ENCODE peak calls at places on chromosomes 1 and 21, in five cellular contexts. A, R, H, N and S are unnamed samples.

GRCh38 chr1:234647758-234648157 is 37.8 kb upstream of the IRF2BP2 start:
- DNase-seq in A (no peak), R (no peak), H (no peak), N (no peak), S (no peak)

GRCh38 chr1:234600418-234601216 is 9.4 kb downstream of the IRF2BP2 start:
- DNase-seq in A (peak; percentile 52), R (peak; percentile 64), H (no peak), N (peak; percentile 98), S (no peak)

GRCh38 chr21:45592208-45592619 is 50.0 kb upstream of the SLC19A1 start:
- DNase-seq in A (no peak), R (peak; percentile 80), H (peak; percentile 73), N (no peak), S (no peak)

GRCh38 chr1:97986041-97987005 is 65.5 kb upstream of the DPYD start:
- DNase-seq in A (no peak), R (no peak), H (no peak), N (no peak), S (no peak)

GRCh38 chr1:2859881-2860430 is 58.5 kb upstream of the TTC34 start:
- DNase-seq in A (no peak), R (no peak), H (no peak), N (no peak), S (no peak)

GRCh38 chr1:246537887-246538286 is 28.2 kb downstream of the TFB2M start:
- DNase-seq in A (no peak), R (no peak), H (no peak), N (no peak), S (no peak)

GRCh38 chr1:157157481-157158190 is 19.4 kb upstream of the ETV3 start:
- DNase-seq in A (no peak), R (no peak), H (no peak), N (no peak), S (no peak)

GRCh38 chr1:234601217-234602017 is 8.6 kb downstream of the IRF2BP2 start:
- DNase-seq in A (peak; percentile 51), R (peak; percentile 88), H (no peak), N (peak; percentile 64), S (no peak)

GRCh38 chr1:235018161-235018560 is 110.5 kb downstream of the TOMM20 start:
- DNase-seq in A (no peak), R (no peak), H (no peak), N (peak; percentile 59), S (no peak)

GRCh38 chr21:45580181-45580575 is 37.9 kb upstream of the SLC19A1 start:
- DNase-seq in A (no peak), R (no peak), H (no peak), N (no peak), S (no peak)

GRCh38 chr21:16568661-16569060 is 838.9 kb downstream of the USP25 start:
- DNase-seq in A (no peak), R (no peak), H (no peak), N (no peak), S (no peak)

GRCh38 chr21:16563111-16563510 is 833.3 kb downstream of the USP25 start:
- DNase-seq in A (no peak), R (no peak), H (no peak), N (no peak), S (no peak)

GRCh38 chr21:16569679-16570078 is 839.9 kb downstream of the USP25 start:
- DNase-seq in A (no peak), R (no peak), H (no peak), N (no peak), S (no peak)

DNA sequence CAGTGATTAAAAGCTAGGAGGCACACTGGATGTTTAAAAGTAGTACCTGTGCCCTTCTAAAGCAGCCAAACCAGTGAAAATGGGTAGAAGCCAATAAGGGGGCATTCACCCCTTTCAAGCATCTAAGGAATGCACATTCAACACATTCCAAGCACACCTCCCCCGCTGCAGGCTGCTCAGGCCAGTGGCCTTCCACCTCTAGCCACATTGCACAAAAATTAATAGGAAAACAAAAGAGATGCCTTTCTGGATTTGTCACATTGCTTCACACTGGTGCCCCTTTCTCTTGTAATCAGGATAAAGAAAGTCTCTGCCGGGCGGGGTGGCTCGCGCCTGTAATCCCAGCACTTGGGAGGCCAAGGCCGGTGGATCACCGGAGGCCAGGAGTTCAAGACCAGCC is 834.0 kb downstream of the USP25 start:
- DNase-seq in A (no peak), R (no peak), H (no peak), N (peak; percentile 51), S (no peak)
- TF ChIP-seq FOXM1 in A (no peak), R (no peak), H (no peak), N (no peak), S (no peak)

GRCh38 chr1:245046764-245047163 is 108.0 kb upstream of the KIF26B start:
- DNase-seq in A (no peak), R (no peak), H (no peak), N (no peak), S (no peak)

GRCh38 chr1:245043617-245043952 is 111.2 kb upstream of the KIF26B start:
- DNase-seq in A (no peak), R (no peak), H (no peak), N (no peak), S (no peak)

GRCh38 chr1:245041058-245041698 is 113.6 kb upstream of the KIF26B start:
- DNase-seq in A (peak; percentile 23), R (peak; percentile 22), H (no peak), N (no peak), S (no peak)

GRCh38 chr1:245046310-245046709 is 108.5 kb upstream of the KIF26B start:
- DNase-seq in A (no peak), R (no peak), H (no peak), N (no peak), S (no peak)

DNA sequence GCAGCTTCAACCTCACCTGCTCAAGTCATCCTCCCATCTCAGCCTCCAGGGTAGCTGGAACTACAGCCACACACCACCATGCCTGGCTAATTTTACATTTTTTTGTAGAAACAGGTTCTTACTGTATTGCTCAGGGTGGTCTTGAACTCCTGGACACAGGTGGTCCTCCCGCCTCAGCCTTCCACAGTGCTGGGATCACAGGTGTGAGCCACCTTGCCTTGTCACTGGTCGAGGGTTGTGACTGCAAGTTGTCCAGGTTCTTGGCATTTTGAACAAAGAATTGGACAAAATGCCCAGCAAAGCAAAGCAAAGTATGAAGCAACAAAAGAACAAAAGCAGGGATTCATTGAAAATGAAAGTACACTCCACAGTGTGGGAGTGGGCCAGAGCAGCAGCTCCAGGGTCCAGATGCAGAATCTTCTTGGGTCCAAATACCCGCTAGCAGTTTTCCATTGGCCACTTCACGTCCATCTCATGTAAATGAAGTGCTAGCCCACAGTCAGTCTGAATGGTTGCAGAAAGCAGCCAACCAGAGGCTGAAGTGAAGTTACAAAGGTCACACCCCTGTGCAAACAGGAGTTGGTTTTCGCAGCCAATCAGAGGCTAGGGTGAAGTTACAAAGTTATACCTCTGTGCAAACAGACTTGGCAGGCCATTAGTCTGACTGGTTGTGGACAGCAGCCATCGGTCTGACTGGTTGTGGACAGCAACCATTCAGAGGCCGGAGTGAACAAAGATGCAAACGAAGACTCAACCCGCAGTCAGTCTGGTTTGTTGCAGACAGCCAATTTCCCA is 109.5 kb upstream of the KIF26B start:
- DNase-seq in A (no peak), R (peak; percentile 35), H (no peak), N (peak; percentile 98), S (no peak)
- TF ChIP-seq FOXM1 in A (no peak), R (no peak), H (no peak), N (no peak), S (no peak)

GRCh38 chr21:33976980-33977720 is 61.5 kb upstream of the ATP5PO start:
- DNase-seq in A (no peak), R (no peak), H (no peak), N (peak; percentile 8), S (no peak)

GRCh38 chr21:33977721-33978369 is 62.2 kb upstream of the ATP5PO start:
- DNase-seq in A (no peak), R (no peak), H (no peak), N (no peak), S (no peak)

GRCh38 chr21:33976082-33976979 is 60.7 kb upstream of the ATP5PO start:
- DNase-seq in A (no peak), R (peak; percentile 87), H (peak; percentile 90), N (peak; percentile 65), S (no peak)

GRCh38 chr21:33974513-33975468 is 59.2 kb upstream of the ATP5PO start:
- DNase-seq in A (no peak), R (no peak), H (no peak), N (no peak), S (no peak)

DNA sequence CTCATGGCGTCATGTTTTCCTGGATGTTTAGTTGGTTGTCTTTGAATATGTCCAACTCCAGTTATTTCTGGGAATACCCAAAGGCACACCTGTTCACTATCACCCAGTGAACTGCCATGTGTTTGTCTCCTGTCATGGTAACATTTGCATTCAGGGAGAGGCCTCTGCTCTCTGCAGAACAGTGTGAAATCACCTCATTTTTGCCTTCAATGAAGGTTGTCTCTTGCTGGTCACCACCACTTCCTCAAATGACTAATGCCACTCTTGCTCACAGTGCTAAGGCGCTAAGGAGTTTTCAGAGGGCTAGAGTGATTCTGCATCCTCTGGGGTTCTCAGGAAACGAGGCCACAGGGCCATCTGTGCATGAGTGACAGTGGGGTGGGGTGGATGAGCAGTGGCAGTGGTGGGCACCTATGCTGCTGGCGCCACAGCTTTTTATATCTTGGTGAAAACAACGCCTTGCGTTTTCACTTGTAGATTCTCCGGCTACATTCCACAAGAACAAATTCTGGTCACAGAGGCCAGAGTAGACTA is 60.0 kb upstream of the ATP5PO start:
- DNase-seq in A (no peak), R (peak; percentile 71), H (peak; percentile 98), N (no peak), S (no peak)
- TF ChIP-seq FOXM1 in A (no peak), R (no peak), H (peak; percentile 64), N (no peak), S (no peak)

GRCh38 chr1:62425041-62425440 is 11.8 kb upstream of the USP1 start:
- DNase-seq in A (peak; percentile 37), R (peak; percentile 15), H (no peak), N (peak; percentile 50), S (no peak)
- TF ChIP-seq FOXM1 in A (no peak), R (no peak), H (no peak), N (no peak), S (no peak)

GRCh38 chr1:221888218-221888617 is 146.3 kb upstream of the DUSP10 start:
- DNase-seq in A (no peak), R (no peak), H (no peak), N (no peak), S (no peak)

GRCh38 chr1:221888801-221889200 is 146.9 kb upstream of the DUSP10 start:
- DNase-seq in A (no peak), R (no peak), H (no peak), N (no peak), S (no peak)

GRCh38 chr1:221886311-221887090 is 144.6 kb upstream of the DUSP10 start:
- DNase-seq in A (no peak), R (no peak), H (no peak), N (no peak), S (no peak)

GRCh38 chr1:221887091-221887746 is 145.3 kb upstream of the DUSP10 start:
- DNase-seq in A (peak; percentile 12), R (peak; percentile 50), H (no peak), N (peak; percentile 33), S (peak; percentile 37)

GRCh38 chr1:221887758-221888157 is 145.9 kb upstream of the DUSP10 start:
- DNase-seq in A (no peak), R (no peak), H (no peak), N (no peak), S (no peak)
- TF ChIP-seq FOXM1 in A (no peak), R (no peak), H (no peak), N (no peak), S (no peak)

GRCh38 chr1:244341455-244342450 is 110.0 kb downstream of the ADSS2 start:
- DNase-seq in A (no peak), R (peak; percentile 78), H (no peak), N (peak; percentile 47), S (no peak)
- TF ChIP-seq FOXM1 in A (no peak), R (no peak), H (no peak), N (no peak), S (no peak)